ENCODE peak calls at places on chromosomes 12 and 14, in ten cellular contexts. H is BE2C; K is naive B cell; M is stimulated activated CD4-positive, alpha-beta T cell treated with anti-CD3 and anti-CD28 coated beads, Interleukin-15, amount 100 ng/mL, for 24 hours; O is NCI-H69; P is RWPE2; I is ACHN; N is IMR-90; F is central memory CD8-positive, alpha-beta T cell; U is heart right ventricle. G is an unnamed sample.

GRCh38 chr14:20494935-20495766 is 10.2 kb upstream of the RNASE10 start:
- DNase-seq in H (no peak), K (no peak), M (peak), O (no peak), P (no peak), I (no peak), N (peak), F (no peak), U (no peak), G (peak)

GRCh38 chr14:71354801-71355200 is 447.5 kb downstream of the PCNX1 start:
- DNase-seq in H (no peak), K (no peak), M (no peak), O (no peak), P (peak), I (no peak), N (peak), F (no peak), U (no peak), G (no peak)

GRCh38 chr14:32339188-32339587 is 10.1 kb downstream of the AKAP6 start:
- DNase-seq in H (no peak), K (no peak), M (no peak), O (no peak), P (no peak), I (no peak), N (no peak), F (no peak), U (no peak), G (no peak)

GRCh38 chr14:61663312-61663974 is 31.9 kb upstream of the HIF1A start:
- DNase-seq in H (no peak), K (peak), M (no peak), O (no peak), P (no peak), I (no peak), N (no peak), F (no peak), U (no peak), G (peak)

GRCh38 chr12:97552410-97553050 is 89.9 kb downstream of the RMST start:
- DNase-seq in H (no peak), K (no peak), M (no peak), O (peak), P (no peak), I (no peak), N (no peak), F (no peak), U (no peak), G (no peak)

GRCh38 chr14:68551045-68551683 is 241.7 kb downstream of the ZFP36L1 start:
- DNase-seq in H (no peak), K (no peak), M (no peak), O (no peak), P (no peak), I (no peak), N (no peak), F (no peak), U (no peak), G (no peak)

GRCh38 chr12:118103601-118104382 is at the start of gene VSIG10:
- DNase-seq in H (peak), K (peak), M (peak), O (peak), P (peak), I (peak), N (peak), F (no peak), U (peak), G (peak)

GRCh38 chr12:52870361-52871290 is 21.8 kb upstream of the KRT78 start:
- DNase-seq in H (peak), K (peak), M (peak), O (peak), P (no peak), I (peak), N (peak), F (peak), U (peak), G (no peak)

GRCh38 chr14:27715561-27715960 is 1051.0 kb upstream of the FOXG1 start:
- DNase-seq in H (no peak), K (no peak), M (no peak), O (no peak), P (no peak), I (no peak), N (no peak), F (no peak), U (no peak), G (no peak)

GRCh38 chr14:30655124-30655523 is 33.0 kb downstream of the SCFD1 start:
- DNase-seq in H (no peak), K (no peak), M (no peak), O (peak), P (no peak), I (no peak), N (peak), F (no peak), U (no peak), G (no peak)

GRCh38 chr14:36514278-36515104 is 5.5 kb downstream of the NKX2-1 start:
- DNase-seq in H (no peak), K (no peak), M (no peak), O (no peak), P (peak), I (no peak), N (no peak), F (no peak), U (no peak), G (no peak)

GRCh38 chr12:12819752-12820311 is 6.7 kb downstream of the DDX47 start:
- DNase-seq in H (no peak), K (no peak), M (no peak), O (no peak), P (no peak), I (peak), N (peak), F (no peak), U (no peak), G (no peak)

GRCh38 chr12:45730842-45731336 is 1.4 kb downstream of the ARID2 start:
- DNase-seq in H (no peak), K (peak), M (peak), O (peak), P (no peak), I (peak), N (peak), F (no peak), U (peak), G (no peak)

GRCh38 chr12:4009979-4010704 is 136.9 kb upstream of the PARP11 start:
- DNase-seq in H (no peak), K (no peak), M (no peak), O (no peak), P (no peak), I (peak), N (no peak), F (no peak), U (no peak), G (no peak)

GRCh38 chr12:130803707-130804106 is 35.3 kb downstream of the STX2 start:
- DNase-seq in H (no peak), K (no peak), M (no peak), O (no peak), P (no peak), I (no peak), N (peak), F (no peak), U (no peak), G (no peak)

GRCh38 chr12:6758511-6758910 is 5.6 kb upstream of the MLF2 start:
- DNase-seq in H (no peak), K (no peak), M (no peak), O (no peak), P (no peak), I (no peak), N (no peak), F (no peak), U (no peak), G (no peak)

GRCh38 chr14:99568567-99569560 is 35.1 kb downstream of the CCDC85C start:
- DNase-seq in H (peak), K (no peak), M (no peak), O (peak), P (no peak), I (no peak), N (peak), F (no peak), U (peak), G (no peak)

GRCh38 chr12:95218852-95219171 is 1.2 kb downstream of the VEZT start:
- DNase-seq in H (no peak), K (peak), M (peak), O (peak), P (no peak), I (peak), N (no peak), F (no peak), U (no peak), G (peak)

GRCh38 chr12:48000878-48001321 is 3.4 kb downstream of the COL2A1 start:
- DNase-seq in H (peak), K (no peak), M (peak), O (peak), P (no peak), I (peak), N (peak), F (no peak), U (peak), G (no peak)

GRCh38 chr14:39890026-39890425 is 457.8 kb upstream of the FBXO33 start:
- DNase-seq in H (no peak), K (no peak), M (no peak), O (no peak), P (no peak), I (no peak), N (no peak), F (no peak), U (no peak), G (no peak)

GRCh38 chr12:22283508-22283907 is 51.0 kb downstream of the ST8SIA1 start:
- DNase-seq in H (no peak), K (no peak), M (no peak), O (no peak), P (no peak), I (peak), N (no peak), F (no peak), U (no peak), G (no peak)

GRCh38 chr14:22796087-22796707 is 19.0 kb downstream of the SLC7A7 start:
- DNase-seq in H (no peak), K (no peak), M (no peak), O (no peak), P (no peak), I (no peak), N (no peak), F (no peak), U (no peak), G (no peak)

GRCh38 chr12:10590976-10591375 is 22.4 kb downstream of the MAGOHB start:
- DNase-seq in H (no peak), K (no peak), M (no peak), O (no peak), P (no peak), I (no peak), N (no peak), F (no peak), U (no peak), G (no peak)

GRCh38 chr12:108635201-108635996 is 1.7 kb upstream of the SELPLG start:
- DNase-seq in H (no peak), K (peak), M (peak), O (peak), P (no peak), I (no peak), N (peak), F (no peak), U (no peak), G (peak)

GRCh38 chr12:34406228-34406995 is 384.1 kb downstream of the ALG10 start:
- DNase-seq in H (peak), K (no peak), M (peak), O (no peak), P (peak), I (no peak), N (no peak), F (peak), U (no peak), G (no peak)

GRCh38 chr12:90808568-90808967 is 146.4 kb downstream of the CCER1 start:
- DNase-seq in H (no peak), K (no peak), M (no peak), O (peak), P (no peak), I (no peak), N (no peak), F (no peak), U (no peak), G (no peak)

GRCh38 chr14:59482471-59483331 is 1.5 kb downstream of the L3HYPDH start:
- DNase-seq in H (peak), K (no peak), M (no peak), O (peak), P (peak), I (peak), N (peak), F (no peak), U (peak), G (no peak)

GRCh38 chr12:100995771-100996170 is 201.2 kb downstream of the ANO4 start:
- DNase-seq in H (no peak), K (no peak), M (no peak), O (no peak), P (no peak), I (no peak), N (no peak), F (no peak), U (no peak), G (no peak)

GRCh38 chr14:76314521-76314951 is 61.4 kb upstream of the ESRRB start:
- DNase-seq in H (no peak), K (no peak), M (no peak), O (peak), P (no peak), I (no peak), N (no peak), F (no peak), U (no peak), G (no peak)

GRCh38 chr12:106144847-106145246 is 6.1 kb upstream of the NUAK1 start:
- DNase-seq in H (no peak), K (no peak), M (no peak), O (no peak), P (no peak), I (no peak), N (peak), F (no peak), U (no peak), G (no peak)

GRCh38 chr12:61610143-61610542 is 650.1 kb upstream of the USP15 start:
- DNase-seq in H (no peak), K (no peak), M (no peak), O (no peak), P (no peak), I (no peak), N (no peak), F (no peak), U (no peak), G (no peak)

GRCh38 chr14:69997849-69998248 is 118.6 kb downstream of the SMOC1 start:
- DNase-seq in H (no peak), K (no peak), M (no peak), O (peak), P (peak), I (no peak), N (peak), F (no peak), U (no peak), G (no peak)

GRCh38 chr14:55411426-55412389 is at the start of gene ATG14:
- DNase-seq in H (peak), K (peak), M (peak), O (peak), P (peak), I (peak), N (peak), F (peak), U (peak), G (peak)

GRCh38 chr12:6961278-6961694 is 9.2 kb downstream of the PHB2 start:
- DNase-seq in H (peak), K (peak), M (peak), O (peak), P (peak), I (no peak), N (no peak), F (no peak), U (peak), G (peak)

GRCh38 chr12:219891-220352 is 6.0 kb upstream of the SLC6A12 start:
- DNase-seq in H (peak), K (no peak), M (peak), O (peak), P (no peak), I (peak), N (peak), F (no peak), U (peak), G (peak)

GRCh38 chr12:26614217-26614616 is 218.8 kb downstream of the ITPR2 start:
- DNase-seq in H (peak), K (peak), M (peak), O (peak), P (no peak), I (peak), N (peak), F (no peak), U (peak), G (no peak)

GRCh38 chr12:79689477-79690155 is 1.1 kb downstream of the PAWR start:
- DNase-seq in H (peak), K (peak), M (peak), O (peak), P (no peak), I (peak), N (peak), F (no peak), U (peak), G (peak)

GRCh38 chr12:93767524-93767863 is 90.3 kb downstream of the CRADD start:
- DNase-seq in H (no peak), K (no peak), M (no peak), O (peak), P (no peak), I (no peak), N (no peak), F (no peak), U (no peak), G (no peak)

GRCh38 chr12:3042394-3042793 is 34.8 kb upstream of the TSPAN9 start:
- DNase-seq in H (peak), K (peak), M (no peak), O (peak), P (peak), I (no peak), N (no peak), F (no peak), U (peak), G (peak)

GRCh38 chr12:72272731-72273498 is 745 bp downstream of the TRHDE start:
- DNase-seq in H (no peak), K (no peak), M (no peak), O (peak), P (no peak), I (no peak), N (peak), F (no peak), U (no peak), G (no peak)

G was measured in GF-D8.